ENCODE peak calls at places on chromosomes 16 and 17, in nine cellular contexts. Z is H4; U is T-helper 17 cell; C is substantia nigra; A is AG08396; M is HS-5; B is effector memory CD8-positive, alpha-beta T cell; R is T-helper 2 cell; D is foreskin fibroblast. E is an unnamed sample.
A peak's percentile ranks its signal among the peaks of the same experiment; 100 is the strongest.

GRCh38 chr16:71840052-71840451 is 5.7 kb upstream of the ATXN1L start:
- DNase-seq in U (no peak), M (no peak), C (no peak), Z (no peak), R (no peak), D (peak; percentile 33), B (no peak), A (no peak), E (no peak)

GRCh38 chr17:10061131-10061581 is 137.2 kb downstream of the GAS7 start:
- DNase-seq in R (no peak), U (no peak), D (peak; percentile 42), Z (peak; percentile 29), B (no peak), C (no peak), A (no peak), M (no peak), E (peak; percentile 39)

GRCh38 chr17:39742856-39743436 is 5.2 kb downstream of the GRB7 start:
- DNase-seq in B (no peak), M (no peak), Z (no peak), R (no peak), D (no peak), U (no peak), A (no peak), C (no peak), E (no peak)

GRCh38 chr17:79678091-79678731 is 52.5 kb upstream of the ENPP7 start:
- DNase-seq in U (no peak), B (no peak), D (no peak), Z (no peak), C (no peak), R (no peak), A (no peak), M (no peak), E (no peak)

GRCh38 chr16:71915350-71915749 is 20.0 kb downstream of the IST1 start:
- DNase-seq in B (no peak), A (no peak), C (no peak), U (no peak), D (no peak), Z (no peak), M (no peak), R (no peak), E (no peak)

GRCh38 chr16:84585886-84586285 is 32.0 kb downstream of the COTL1 start:
- DNase-seq in R (no peak), A (peak; percentile 23), Z (no peak), C (peak; percentile 17), B (no peak), U (no peak), M (no peak), D (no peak), E (no peak)

GRCh38 chr17:15341385-15341849 is at the start of gene TEKT3:
- DNase-seq in U (no peak), Z (peak; percentile 23), R (no peak), B (no peak), D (peak; percentile 59), M (peak; percentile 24), A (peak; percentile 79), C (peak; percentile 34), E (peak; percentile 96)

GRCh38 chr16:48829911-48830310 is 219.9 kb upstream of the N4BP1 start:
- DNase-seq in R (no peak), A (no peak), U (no peak), Z (no peak), D (no peak), C (no peak), B (no peak), M (no peak), E (peak; percentile 22)

GRCh38 chr16:68084504-68085258 is 489 bp upstream of the NFATC3 start:
- DNase-seq in R (peak; percentile 76), Z (peak; percentile 80), B (peak; percentile 81), D (peak; percentile 86), A (peak; percentile 82), M (peak; percentile 70), C (peak; percentile 95), U (peak; percentile 66), E (peak; percentile 96)

GRCh38 chr16:56999409-57000270 is 10.3 kb downstream of the NLRC5 start:
- DNase-seq in D (no peak), A (no peak), U (peak; percentile 43), B (no peak), M (no peak), R (peak; percentile 66), Z (no peak), C (no peak), E (peak; percentile 34)

GRCh38 chr17:76056882-76057281 is 15.4 kb downstream of the SRP68 start:
- DNase-seq in Z (no peak), R (no peak), D (no peak), B (no peak), A (no peak), C (no peak), M (no peak), U (no peak), E (no peak)

GRCh38 chr17:5893741-5894140 is 176.4 kb upstream of the WSCD1 start:
- DNase-seq in B (no peak), A (no peak), D (no peak), U (no peak), M (no peak), R (no peak), Z (no peak), C (no peak), E (no peak)

GRCh38 chr17:1649844-1650409 is at the start of gene RILP:
- DNase-seq in U (no peak), B (no peak), M (no peak), D (no peak), Z (peak; percentile 58), R (no peak), C (no peak), A (peak; percentile 57), E (peak; percentile 86)

GRCh38 chr16:77273815-77274214 is 74.6 kb downstream of the SYCE1L start:
- DNase-seq in U (no peak), C (no peak), D (no peak), R (no peak), M (no peak), Z (peak; percentile 75), A (no peak), B (no peak), E (no peak)

GRCh38 chr17:7834554-7834890 is 505 bp downstream of the KDM6B start:
- DNase-seq in A (peak; percentile 53), C (no peak), M (no peak), B (no peak), Z (no peak), U (peak; percentile 43), D (peak; percentile 46), R (peak; percentile 60), E (peak; percentile 89)

GRCh38 chr16:12819126-12820117 is 15.7 kb upstream of the CPPED1 start:
- DNase-seq in U (peak; percentile 70), Z (peak; percentile 46), C (peak; percentile 21), R (peak; percentile 26), B (peak; percentile 71), M (no peak), A (peak; percentile 73), D (peak; percentile 33), E (no peak)

GRCh38 chr17:44004761-44005526 is 522 bp downstream of the NAGS start:
- DNase-seq in D (no peak), U (no peak), M (no peak), B (peak; percentile 18), R (no peak), Z (no peak), A (no peak), C (no peak), E (peak; percentile 89)

GRCh38 chr16:49833796-49834195 is 22.1 kb downstream of the ZNF423 start:
- DNase-seq in M (no peak), Z (no peak), A (no peak), C (no peak), B (no peak), R (no peak), D (no peak), U (no peak), E (no peak)

GRCh38 chr17:42456223-42457106 is 2.2 kb upstream of the ATP6V0A1 start:
- DNase-seq in M (no peak), C (no peak), A (peak; percentile 66), U (no peak), D (peak; percentile 48), B (peak; percentile 21), R (peak; percentile 74), Z (peak; percentile 67), E (no peak)

GRCh38 chr16:64730261-64730660 is 391.6 kb downstream of the CDH11 start:
- DNase-seq in Z (no peak), R (no peak), B (no peak), A (no peak), C (no peak), M (no peak), D (no peak), U (no peak), E (no peak)

GRCh38 chr16:76194621-76195015 is 82.6 kb upstream of the CNTNAP4 start:
- DNase-seq in A (no peak), R (no peak), D (no peak), Z (peak; percentile 35), U (no peak), C (no peak), B (no peak), M (no peak), E (no peak)

GRCh38 chr17:72587156-72587555 is 466.3 kb downstream of the SOX9 start:
- DNase-seq in R (no peak), D (no peak), U (no peak), A (no peak), Z (no peak), M (no peak), B (no peak), C (no peak), E (no peak)

GRCh38 chr16:77223184-77223583 is 24.0 kb downstream of the SYCE1L start:
- DNase-seq in R (no peak), Z (no peak), A (no peak), B (no peak), D (no peak), M (no peak), C (no peak), U (no peak), E (no peak)

GRCh38 chr16:89700649-89701424 is 668 bp downstream of the SPATA2L start:
- DNase-seq in B (peak; percentile 60), U (peak; percentile 42), D (no peak), R (peak; percentile 49), Z (peak; percentile 33), A (peak; percentile 66), C (no peak), M (no peak), E (peak; percentile 92)

GRCh38 chr17:66301864-66302741 is at the start of gene PRKCA:
- DNase-seq in B (peak; percentile 52), A (peak; percentile 93), C (peak; percentile 72), D (peak; percentile 75), R (peak; percentile 68), Z (peak; percentile 61), U (peak; percentile 65), M (no peak), E (peak; percentile 96)

GRCh38 chr17:63452979-63453551 is 7.0 kb upstream of the CYB561 start:
- DNase-seq in U (no peak), A (no peak), B (no peak), C (no peak), Z (no peak), M (no peak), D (no peak), R (no peak), E (no peak)